ENCODE peak calls at places on chromosomes 4 and X, in five cellular contexts. C is K562, T is GM12891, P is HepG2, H is H1. D is an unnamed sample.

GRCh38 chrX:30301977-30302376 is 7.2 kb downstream of the NR0B1 start:
- DNase-seq in H (no peak), T (no peak), P (no peak), C (no peak), D (no peak)

GRCh38 chrX:9171841-9172240 is 137.9 kb upstream of the FAM9B start:
- DNase-seq in C (no peak), P (no peak), H (no peak), T (no peak), D (no peak)

GRCh38 chrX:347351-348117 is 28.9 kb upstream of the GTPBP6 start:
- DNase-seq in P (no peak), H (no peak), T (no peak), C (no peak), D (no peak)

GRCh38 chrX:154748712-154749339 is 2.1 kb downstream of the GAB3 start:
- DNase-seq in H (no peak), C (peak; percentile 65), T (no peak), P (peak; percentile 32), D (no peak)

GRCh38 chrX:52979568-52979967 is 21.2 kb upstream of the FAM156A start:
- DNase-seq in C (no peak), P (no peak), H (no peak), T (no peak), D (no peak)

GRCh38 chr4:186691396-186691795 is 32.3 kb downstream of the FAT1 start:
- DNase-seq in H (no peak), P (no peak), C (no peak), T (no peak), D (no peak)

GRCh38 chrX:18596096-18596495 is 75.8 kb downstream of the RS1 start:
- DNase-seq in T (no peak), H (no peak), C (no peak), P (no peak), D (no peak)

GRCh38 chr4:12242354-12242753 is 813.7 kb upstream of the HS3ST1 start:
- DNase-seq in P (no peak), T (no peak), C (no peak), H (no peak), D (no peak)

GRCh38 chr4:34516524-34516923 is 1727.8 kb downstream of the ARAP2 start:
- DNase-seq in T (no peak), P (no peak), H (no peak), C (no peak), D (no peak)

GRCh38 chrX:150777328-150777992 is 84.3 kb downstream of the MTMR1 start:
- DNase-seq in T (no peak), C (no peak), H (no peak), P (no peak), D (no peak)

GRCh38 chr4:51853027-51853682 is 10.2 kb downstream of the DCUN1D4 start:
- DNase-seq in T (no peak), P (peak; percentile 71), H (no peak), C (no peak), D (no peak)

GRCh38 chr4:108716340-108716739 is 46.5 kb downstream of the ETNPPL start:
- DNase-seq in H (no peak), P (no peak), T (no peak), C (no peak), D (no peak)

GRCh38 chrX:15356444-15356843 is 21.1 kb upstream of the PIGA start:
- DNase-seq in T (no peak), H (no peak), C (no peak), P (no peak), D (no peak)
- TF ChIP-seq POLR2AphosphoS5 in T (no peak), H (no peak), C (no peak), P (no peak), D (no peak)

GRCh38 chr4:7938513-7939376 is 916 bp downstream of the AFAP1 start:
- DNase-seq in T (no peak), H (no peak), C (no peak), P (no peak), D (no peak)
- TF ChIP-seq TAF1 in T (no peak), H (no peak), C (no peak), P (no peak), D (no peak)

GRCh38 chrX:13087322-13088154 is 43.1 kb upstream of the FAM9C start:
- DNase-seq in P (no peak), T (no peak), C (no peak), H (no peak), D (peak; percentile 27)
- TF ChIP-seq POLR2A in P (no peak), T (no peak), C (no peak), H (no peak), D (no peak)

DNA sequence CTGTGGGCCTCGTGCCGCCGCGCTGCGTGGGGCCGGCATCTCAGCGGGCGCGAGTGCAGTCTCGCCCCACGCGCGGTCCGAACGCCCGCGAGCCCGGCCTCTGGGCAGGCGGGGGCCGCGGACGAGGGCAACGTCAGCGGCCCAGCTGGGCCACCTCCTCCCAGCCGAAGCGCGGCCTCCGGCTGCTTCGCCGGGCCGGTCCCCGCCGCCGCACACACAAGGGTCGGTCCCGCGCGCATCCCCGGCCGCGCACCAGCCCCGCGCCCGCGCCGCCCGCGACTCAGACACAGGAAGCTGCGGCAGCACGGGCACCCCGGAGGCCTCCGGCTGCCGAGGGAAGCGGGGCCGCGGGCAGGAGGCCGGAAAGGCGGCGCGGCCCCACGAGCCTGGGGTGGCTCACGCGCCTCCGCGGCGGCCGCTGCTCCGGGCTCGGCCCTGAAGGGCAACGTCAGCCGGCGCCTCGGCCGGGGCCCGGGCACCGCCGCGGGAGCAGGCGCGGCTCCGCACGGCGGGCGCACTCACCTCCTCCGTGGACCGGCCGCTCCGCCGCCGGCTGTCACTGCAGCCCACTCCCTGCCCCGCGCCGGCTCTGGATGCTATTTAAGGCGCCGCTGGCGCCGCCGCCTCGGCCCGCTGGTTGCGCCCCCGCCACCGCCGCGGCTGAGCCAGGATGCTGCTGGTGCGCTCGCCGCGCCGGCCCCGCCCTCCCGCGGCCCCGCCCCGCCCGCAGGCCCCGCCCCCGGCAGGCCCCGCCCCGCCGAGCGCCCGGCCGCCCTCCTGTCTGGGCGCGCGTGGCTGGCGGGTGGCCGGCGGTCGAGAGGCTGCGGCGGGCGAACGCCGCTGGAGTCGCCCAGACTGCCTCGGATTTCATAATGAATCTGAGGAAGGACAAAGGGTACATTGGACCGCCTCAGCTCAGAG is at the start of gene ACSL1:
- DNase-seq in T (peak; percentile 92), C (peak; percentile 95), P (peak; percentile 39), H (peak; percentile 73), D (peak; percentile 85)
- TF ChIP-seq POLR2AphosphoS5 in T (peak; percentile 59), C (peak; percentile 41), P (no peak), H (no peak), D (no peak)

GRCh38 chr4:19580090-19580489 is 671.6 kb upstream of the SLIT2 start:
- DNase-seq in T (no peak), H (no peak), P (no peak), C (no peak), D (no peak)
- TF ChIP-seq TAF1 in T (no peak), H (no peak), P (no peak), C (no peak), D (no peak)

GRCh38 chr4:26263165-26263564 is 57.6 kb upstream of the RBPJ start:
- DNase-seq in T (no peak), P (no peak), H (no peak), C (peak; percentile 77), D (no peak)

GRCh38 chr4:26261400-26261799 is 59.4 kb upstream of the RBPJ start:
- DNase-seq in T (no peak), C (no peak), H (no peak), P (no peak), D (no peak)

GRCh38 chr4:26264109-26264508 is 56.7 kb upstream of the RBPJ start:
- DNase-seq in P (no peak), T (no peak), H (no peak), C (no peak), D (no peak)

GRCh38 chr4:26257850-26258249 is 63.0 kb upstream of the RBPJ start:
- DNase-seq in P (no peak), T (no peak), H (no peak), C (no peak), D (no peak)

GRCh38 chr4:26260571-26260970 is 60.2 kb upstream of the RBPJ start:
- DNase-seq in C (no peak), H (no peak), P (no peak), T (no peak), D (no peak)
- TF ChIP-seq POLR2A in C (no peak), H (no peak), P (no peak), T (no peak), D (no peak)

GRCh38 chrX:41391606-41392005 is 55.5 kb upstream of the NYX start:
- DNase-seq in P (no peak), H (no peak), T (no peak), C (no peak), D (no peak)
- TF ChIP-seq POLR2AphosphoS5 in P (no peak), H (no peak), T (no peak), C (no peak), D (no peak)

GRCh38 chr4:184286346-184286745 is 68.7 kb upstream of the ENPP6 start:
- DNase-seq in T (no peak), H (no peak), C (no peak), P (no peak), D (no peak)

GRCh38 chr4:184288451-184289178 is 70.9 kb upstream of the ENPP6 start:
- DNase-seq in H (peak; percentile 43), C (no peak), T (no peak), P (no peak), D (no peak)

GRCh38 chr4:184289179-184289535 is 71.5 kb upstream of the ENPP6 start:
- DNase-seq in T (no peak), H (no peak), C (no peak), P (no peak), D (no peak)

GRCh38 chr4:184284742-184285141 is 67.1 kb upstream of the ENPP6 start:
- DNase-seq in P (no peak), C (no peak), H (no peak), T (no peak), D (no peak)

GRCh38 chr4:184287697-184288255 is 70.1 kb upstream of the ENPP6 start:
- DNase-seq in T (no peak), C (no peak), P (peak; percentile 64), H (no peak), D (no peak)
- TF ChIP-seq TAF1 in T (no peak), C (no peak), P (peak; percentile 26), H (no peak), D (no peak)

DNA sequence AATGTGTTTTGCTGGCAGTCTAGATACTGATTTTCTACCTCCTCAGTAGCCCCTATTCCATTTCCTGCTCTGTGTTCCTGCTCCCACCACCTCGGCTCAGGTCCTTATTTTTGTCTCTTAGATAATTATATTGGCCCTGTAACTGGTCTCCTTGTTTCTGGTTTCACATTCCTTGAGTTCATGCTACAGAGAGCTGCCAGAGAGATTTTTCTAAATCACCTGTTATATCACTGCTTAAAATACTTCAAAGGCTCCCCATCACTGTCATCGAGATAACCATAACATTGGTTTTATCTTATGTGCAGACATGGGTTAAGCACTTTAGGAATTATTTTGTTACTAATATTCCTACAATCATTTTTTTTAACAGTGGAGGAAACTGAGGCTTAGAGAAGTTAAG is 9.6 kb downstream of the SYNPO2 start:
- DNase-seq in P (no peak), H (no peak), T (no peak), C (no peak), D (no peak)
- TF ChIP-seq POLR2A in P (no peak), H (no peak), T (no peak), C (no peak), D (no peak)

D was measured in GM12892.